ENCODE peak calls at places on chromosomes 11 and 22, in eight cellular contexts. One of them, this sample, is unnamed.

GRCh38 chr11:134418119-134418840 is 6.2 kb upstream of the B3GAT1 start:
- DNase-seq in PC-9: no peak
- DNase-seq in BE2C: peak
- DNase-seq in K562: no peak
- DNase-seq in A673: peak
- DNase-seq in kidney: no peak
- DNase-seq in GM06990: no peak
- DNase-seq in adrenal gland: no peak
- DNase-seq in this sample: no peak

GRCh38 chr11:133845413-133845812 is at the start of gene SPATA19:
- DNase-seq in PC-9: no peak
- DNase-seq in BE2C: no peak
- DNase-seq in K562: no peak
- DNase-seq in A673: no peak
- DNase-seq in kidney: no peak
- DNase-seq in GM06990: no peak
- DNase-seq in adrenal gland: no peak
- DNase-seq in this sample: no peak

GRCh38 chr11:78417888-78418583 is 416 bp upstream of the GAB2 start:
- DNase-seq in PC-9: peak
- DNase-seq in BE2C: peak
- DNase-seq in K562: peak
- DNase-seq in A673: peak
- DNase-seq in kidney: peak
- DNase-seq in GM06990: peak
- DNase-seq in adrenal gland: no peak
- DNase-seq in this sample: no peak

GRCh38 chr11:30422828-30423648 is 100.1 kb downstream of the ARL14EP start:
- DNase-seq in PC-9: no peak
- DNase-seq in BE2C: no peak
- DNase-seq in K562: no peak
- DNase-seq in A673: no peak
- DNase-seq in kidney: no peak
- DNase-seq in GM06990: no peak
- DNase-seq in adrenal gland: no peak
- DNase-seq in this sample: no peak

GRCh38 chr22:27667121-27667843 is 134.3 kb downstream of the MN1 start:
- DNase-seq in PC-9: no peak
- DNase-seq in BE2C: no peak
- DNase-seq in K562: no peak
- DNase-seq in A673: no peak
- DNase-seq in kidney: no peak
- DNase-seq in GM06990: no peak
- DNase-seq in adrenal gland: peak
- DNase-seq in this sample: no peak

GRCh38 chr11:82842019-82842418 is 58.2 kb downstream of the PRCP start:
- DNase-seq in PC-9: no peak
- DNase-seq in BE2C: no peak
- DNase-seq in K562: no peak
- DNase-seq in A673: no peak
- DNase-seq in kidney: no peak
- DNase-seq in GM06990: no peak
- DNase-seq in adrenal gland: no peak
- DNase-seq in this sample: no peak

GRCh38 chr11:111571829-111572501 is 30.3 kb upstream of the SIK2 start:
- DNase-seq in PC-9: no peak
- DNase-seq in BE2C: no peak
- DNase-seq in K562: no peak
- DNase-seq in A673: no peak
- DNase-seq in kidney: no peak
- DNase-seq in GM06990: no peak
- DNase-seq in adrenal gland: no peak
- DNase-seq in this sample: no peak

GRCh38 chr11:78688460-78688859 is 113.8 kb upstream of the NARS2 start:
- DNase-seq in PC-9: peak
- DNase-seq in BE2C: no peak
- DNase-seq in K562: no peak
- DNase-seq in A673: no peak
- DNase-seq in kidney: no peak
- DNase-seq in GM06990: no peak
- DNase-seq in adrenal gland: no peak
- DNase-seq in this sample: no peak

GRCh38 chr11:18617688-18618340 is 16.3 kb downstream of the SPTY2D1 start:
- DNase-seq in PC-9: no peak
- DNase-seq in BE2C: no peak
- DNase-seq in K562: no peak
- DNase-seq in A673: no peak
- DNase-seq in kidney: no peak
- DNase-seq in GM06990: no peak
- DNase-seq in adrenal gland: no peak
- DNase-seq in this sample: no peak

GRCh38 chr11:43756575-43756974 is 76.0 kb downstream of the HSD17B12 start:
- DNase-seq in PC-9: no peak
- DNase-seq in BE2C: no peak
- DNase-seq in K562: no peak
- DNase-seq in A673: no peak
- DNase-seq in kidney: no peak
- DNase-seq in GM06990: no peak
- DNase-seq in adrenal gland: no peak
- DNase-seq in this sample: peak

GRCh38 chr11:12534549-12534948 is 139.7 kb upstream of the TEAD1 start:
- DNase-seq in PC-9: no peak
- DNase-seq in BE2C: no peak
- DNase-seq in K562: no peak
- DNase-seq in A673: no peak
- DNase-seq in kidney: no peak
- DNase-seq in GM06990: no peak
- DNase-seq in adrenal gland: no peak
- DNase-seq in this sample: no peak

GRCh38 chr11:130403301-130403804 is 25.1 kb downstream of the ADAMTS8 start:
- DNase-seq in PC-9: peak
- DNase-seq in BE2C: no peak
- DNase-seq in K562: no peak
- DNase-seq in A673: no peak
- DNase-seq in kidney: no peak
- DNase-seq in GM06990: no peak
- DNase-seq in adrenal gland: no peak
- DNase-seq in this sample: peak

GRCh38 chr11:72577271-72577681 is 96.9 kb downstream of the PDE2A start:
- DNase-seq in PC-9: no peak
- DNase-seq in BE2C: peak
- DNase-seq in K562: no peak
- DNase-seq in A673: no peak
- DNase-seq in kidney: no peak
- DNase-seq in GM06990: no peak
- DNase-seq in adrenal gland: no peak
- DNase-seq in this sample: no peak

GRCh38 chr11:1152316-1153104 is 5.2 kb upstream of the MUC5AC start:
- DNase-seq in PC-9: peak
- DNase-seq in BE2C: no peak
- DNase-seq in K562: no peak
- DNase-seq in A673: no peak
- DNase-seq in kidney: no peak
- DNase-seq in GM06990: peak
- DNase-seq in adrenal gland: no peak
- DNase-seq in this sample: no peak

GRCh38 chr11:126523441-126523840 is 168.0 kb downstream of the ST3GAL4 start:
- DNase-seq in PC-9: no peak
- DNase-seq in BE2C: no peak
- DNase-seq in K562: no peak
- DNase-seq in A673: no peak
- DNase-seq in kidney: no peak
- DNase-seq in GM06990: no peak
- DNase-seq in adrenal gland: no peak
- DNase-seq in this sample: no peak

GRCh38 chr11:126522152-126522551 is 166.7 kb downstream of the ST3GAL4 start:
- DNase-seq in PC-9: no peak
- DNase-seq in BE2C: no peak
- DNase-seq in K562: peak
- DNase-seq in A673: no peak
- DNase-seq in kidney: no peak
- DNase-seq in GM06990: no peak
- DNase-seq in adrenal gland: no peak
- DNase-seq in this sample: no peak

GRCh38 chr11:126521196-126521595 is 165.7 kb downstream of the ST3GAL4 start:
- DNase-seq in PC-9: no peak
- DNase-seq in BE2C: no peak
- DNase-seq in K562: no peak
- DNase-seq in A673: no peak
- DNase-seq in kidney: no peak
- DNase-seq in GM06990: no peak
- DNase-seq in adrenal gland: no peak
- DNase-seq in this sample: no peak

GRCh38 chr11:126519653-126520573 is 164.4 kb downstream of the ST3GAL4 start:
- DNase-seq in PC-9: no peak
- DNase-seq in BE2C: peak
- DNase-seq in K562: no peak
- DNase-seq in A673: no peak
- DNase-seq in kidney: no peak
- DNase-seq in GM06990: no peak
- DNase-seq in adrenal gland: no peak
- DNase-seq in this sample: no peak

DNA sequence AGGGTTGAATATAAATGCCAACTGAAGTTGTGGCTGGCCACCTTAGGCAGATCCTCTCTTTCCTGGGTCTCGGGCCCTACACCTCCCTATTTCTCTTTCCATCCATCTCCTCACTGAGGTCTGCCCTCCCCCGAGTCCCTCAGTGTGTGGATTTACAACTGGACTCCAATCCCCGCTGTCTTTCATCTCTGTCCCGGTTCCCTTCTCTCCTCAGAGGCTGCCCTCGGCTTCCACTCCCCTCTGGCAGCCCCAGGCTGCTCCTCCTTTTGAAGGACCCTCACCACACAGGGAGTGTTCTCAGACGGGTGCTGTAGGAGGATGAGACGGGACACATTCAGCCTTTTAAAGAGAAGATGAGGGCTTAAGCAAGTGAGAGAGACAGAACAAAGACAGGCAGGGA is 167.1 kb downstream of the ST3GAL4 start:
- DNase-seq in PC-9: no peak
- DNase-seq in BE2C: no peak
- DNase-seq in K562: no peak
- DNase-seq in A673: no peak
- DNase-seq in kidney: no peak
- DNase-seq in GM06990: no peak
- DNase-seq in adrenal gland: no peak
- DNase-seq in this sample: no peak
- TF ChIP-seq CTCF in PC-9: no peak
- TF ChIP-seq CTCF in BE2C: no peak
- TF ChIP-seq CTCF in K562: no peak
- TF ChIP-seq CTCF in A673: no peak
- TF ChIP-seq CTCF in kidney: no peak
- TF ChIP-seq CTCF in GM06990: no peak
- TF ChIP-seq CTCF in adrenal gland: no peak
- TF ChIP-seq CTCF in this sample: no peak

GRCh38 chr11:48012051-48012391 is 31.7 kb downstream of the PTPRJ start:
- DNase-seq in PC-9: no peak
- DNase-seq in BE2C: no peak
- DNase-seq in K562: no peak
- DNase-seq in A673: no peak
- DNase-seq in kidney: no peak
- DNase-seq in GM06990: no peak
- DNase-seq in adrenal gland: no peak
- DNase-seq in this sample: no peak
- H3K4me3 ChIP-seq in PC-9: no peak
- H3K4me3 ChIP-seq in BE2C: no peak
- H3K4me3 ChIP-seq in K562: no peak
- H3K4me3 ChIP-seq in A673: no peak
- H3K4me3 ChIP-seq in kidney: no peak
- H3K4me3 ChIP-seq in GM06990: no peak
- H3K4me3 ChIP-seq in adrenal gland: no peak
- H3K4me3 ChIP-seq in this sample: no peak

GRCh38 chr11:46299425-46300067 is 22.1 kb downstream of the CREB3L1 start:
- DNase-seq in PC-9: peak
- DNase-seq in BE2C: no peak
- DNase-seq in K562: no peak
- DNase-seq in A673: no peak
- DNase-seq in kidney: no peak
- DNase-seq in GM06990: no peak
- DNase-seq in adrenal gland: no peak
- DNase-seq in this sample: no peak
- TF ChIP-seq CTCF in PC-9: no peak
- TF ChIP-seq CTCF in BE2C: no peak
- TF ChIP-seq CTCF in K562: peak
- TF ChIP-seq CTCF in A673: peak
- TF ChIP-seq CTCF in kidney: no peak
- TF ChIP-seq CTCF in GM06990: no peak
- TF ChIP-seq CTCF in adrenal gland: no peak
- TF ChIP-seq CTCF in this sample: no peak

DNA sequence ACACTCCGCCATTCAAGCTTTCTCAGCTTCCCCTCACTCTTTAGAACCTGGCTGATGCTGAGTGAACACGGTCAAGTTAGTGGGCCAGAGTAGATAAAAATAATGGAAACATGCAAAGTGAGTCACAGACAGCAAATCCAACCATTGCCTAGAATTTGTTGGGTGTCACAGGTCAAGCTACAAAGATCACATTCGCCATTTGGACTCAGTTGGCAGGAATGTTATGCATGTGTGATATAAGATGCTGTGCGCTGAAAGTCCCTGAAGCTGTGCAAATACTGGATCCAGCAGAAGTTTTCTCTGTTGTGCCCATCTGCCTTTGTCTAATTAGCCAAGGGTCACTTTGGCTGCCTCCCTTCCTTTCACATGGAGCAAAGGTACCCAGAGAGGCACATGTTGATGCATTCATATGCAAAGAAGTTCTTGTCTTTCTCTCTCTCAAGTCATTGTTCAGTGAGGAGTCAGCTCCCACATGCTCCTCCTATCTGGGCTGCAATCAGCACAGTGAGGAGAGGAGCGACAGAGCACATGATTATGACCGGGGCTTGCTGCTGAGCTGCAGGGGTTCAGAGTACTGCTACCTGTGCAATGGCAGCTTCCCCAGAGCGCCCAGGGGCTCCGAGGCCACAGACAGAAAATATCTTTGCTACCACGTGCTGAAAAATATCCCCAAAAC is 39.7 kb downstream of the FLI1 start:
- DNase-seq in PC-9: no peak
- DNase-seq in BE2C: no peak
- DNase-seq in K562: no peak
- DNase-seq in A673: no peak
- DNase-seq in kidney: no peak
- DNase-seq in GM06990: peak
- DNase-seq in adrenal gland: no peak
- DNase-seq in this sample: no peak
- H3K4me3 ChIP-seq in PC-9: no peak
- H3K4me3 ChIP-seq in BE2C: no peak
- H3K4me3 ChIP-seq in K562: no peak
- H3K4me3 ChIP-seq in A673: no peak
- H3K4me3 ChIP-seq in kidney: no peak
- H3K4me3 ChIP-seq in GM06990: peak
- H3K4me3 ChIP-seq in adrenal gland: no peak
- H3K4me3 ChIP-seq in this sample: no peak

GRCh38 chr11:116927163-116927772 is 89.8 kb upstream of the APOA1 start:
- DNase-seq in PC-9: no peak
- DNase-seq in BE2C: peak
- DNase-seq in K562: no peak
- DNase-seq in A673: peak
- DNase-seq in kidney: no peak
- DNase-seq in GM06990: no peak
- DNase-seq in adrenal gland: no peak
- DNase-seq in this sample: no peak
- TF ChIP-seq CTCF in PC-9: peak
- TF ChIP-seq CTCF in BE2C: peak
- TF ChIP-seq CTCF in K562: peak
- TF ChIP-seq CTCF in A673: peak
- TF ChIP-seq CTCF in kidney: no peak
- TF ChIP-seq CTCF in GM06990: peak
- TF ChIP-seq CTCF in adrenal gland: peak
- TF ChIP-seq CTCF in this sample: peak

GRCh38 chr22:20396639-20397038 is 2.7 kb downstream of the ZNF74 start:
- DNase-seq in PC-9: no peak
- DNase-seq in BE2C: no peak
- DNase-seq in K562: peak
- DNase-seq in A673: peak
- DNase-seq in kidney: no peak
- DNase-seq in GM06990: no peak
- DNase-seq in adrenal gland: no peak
- DNase-seq in this sample: peak
- H3K4me3 ChIP-seq in PC-9: no peak
- H3K4me3 ChIP-seq in BE2C: no peak
- H3K4me3 ChIP-seq in K562: no peak
- H3K4me3 ChIP-seq in A673: no peak
- H3K4me3 ChIP-seq in kidney: no peak
- H3K4me3 ChIP-seq in GM06990: no peak
- H3K4me3 ChIP-seq in adrenal gland: no peak
- H3K4me3 ChIP-seq in this sample: no peak